ENCODE peak calls at places on chromosomes 4 and X, in four cellular contexts. U, Y, L and G are unnamed samples.

GRCh38 chr4:140256335-140256734 is 102.4 kb upstream of the MAML3 start:
- DNase-seq in L (no peak), Y (no peak), U (peak; percentile 68), G (no peak)

GRCh38 chrX:150968862-150969720 is 14.0 kb upstream of the HMGB3 start:
- DNase-seq in U (no peak), L (no peak), Y (no peak), G (no peak)

GRCh38 chrX:110286126-110286525 is 31.8 kb downstream of the AMMECR1 start:
- DNase-seq in L (no peak), U (peak; percentile 77), Y (no peak), G (no peak)

GRCh38 chrX:155966876-155967275 is 30.6 kb upstream of the IL9R start:
- DNase-seq in L (no peak), Y (no peak), U (no peak), G (peak; percentile 89)

GRCh38 chrX:129790808-129791207 is 11.1 kb downstream of the SASH3 start:
- DNase-seq in U (no peak), L (no peak), Y (no peak), G (no peak)

GRCh38 chr4:41506071-41506470 is 31.9 kb upstream of the LIMCH1 start:
- DNase-seq in L (no peak), Y (no peak), U (peak; percentile 14), G (no peak)

GRCh38 chrX:131734621-131735020 is 190.7 kb downstream of the OR13H1 start:
- DNase-seq in Y (peak; percentile 88), L (peak; percentile 87), U (peak; percentile 68), G (no peak)

GRCh38 chr4:139530833-139531427 is 25.1 kb downstream of the SETD7 start:
- DNase-seq in Y (no peak), U (peak; percentile 49), L (peak; percentile 65), G (peak; percentile 79)

GRCh38 chr4:115332078-115332477 is 218.7 kb upstream of the NDST4 start:
- DNase-seq in Y (no peak), U (no peak), L (no peak), G (no peak)

GRCh38 chr4:130395871-130396270 is 1299.9 kb downstream of the C4orf33 start:
- DNase-seq in Y (no peak), L (no peak), U (peak; percentile 47), G (no peak)

GRCh38 chrX:29788991-29789699 is 426.2 kb upstream of the MAGEB2 start:
- DNase-seq in L (no peak), Y (no peak), U (no peak), G (no peak)

GRCh38 chr4:44257461-44257860 is 191.1 kb downstream of the KCTD8 start:
- DNase-seq in L (no peak), Y (no peak), U (no peak), G (no peak)

GRCh38 chr4:103996059-103996458 is 276.3 kb upstream of the TACR3 start:
- DNase-seq in L (no peak), Y (no peak), U (no peak), G (peak; percentile 34)

GRCh38 chr4:157076578-157076947 is 613 bp downstream of the GLRB start:
- DNase-seq in U (no peak), Y (no peak), L (no peak), G (peak; percentile 45)

GRCh38 chr4:10095296-10095991 is 21.2 kb downstream of the WDR1 start:
- DNase-seq in L (no peak), U (no peak), Y (no peak), G (no peak)

GRCh38 chrX:20265221-20265725 is 1.4 kb downstream of the RPS6KA3 start:
- DNase-seq in L (peak; percentile 48), Y (peak; percentile 55), U (peak; percentile 87), G (peak; percentile 31)

GRCh38 chr4:168978001-168978700 is 31.9 kb downstream of the CBR4 start:
- DNase-seq in Y (no peak), U (peak; percentile 65), L (no peak), G (no peak)

GRCh38 chr4:183602444-183603102 is 56.4 kb downstream of the RWDD4 start:
- DNase-seq in U (no peak), Y (no peak), L (no peak), G (no peak)

GRCh38 chrX:781216-782211 is 150.9 kb downstream of the SHOX start:
- DNase-seq in U (no peak), L (peak; percentile 13), Y (no peak), G (no peak)

GRCh38 chrX:10761447-10761846 is 141.1 kb upstream of the MID1 start:
- DNase-seq in L (no peak), Y (no peak), U (no peak), G (no peak)

GRCh38 chrX:45711231-45711630 is 510.6 kb upstream of the DIPK2B start:
- DNase-seq in L (no peak), Y (no peak), U (no peak), G (no peak)

GRCh38 chrX:45716747-45717146 is 516.1 kb upstream of the DIPK2B start:
- DNase-seq in U (no peak), L (no peak), Y (no peak), G (no peak)

GRCh38 chrX:45712067-45712466 is 511.4 kb upstream of the DIPK2B start:
- DNase-seq in Y (no peak), L (no peak), U (peak; percentile 32), G (no peak)

GRCh38 chrX:45715787-45716186 is 515.1 kb upstream of the DIPK2B start:
- DNase-seq in Y (no peak), U (peak; percentile 33), L (no peak), G (no peak)

GRCh38 chrX:45714864-45715263 is 514.2 kb upstream of the DIPK2B start:
- DNase-seq in L (no peak), Y (no peak), U (peak; percentile 39), G (no peak)
- H3K27ac ChIP-seq in L (no peak overlapping the region), Y (no peak overlapping the region), U (peak overlapping the region; percentile 35), G (no peak overlapping the region)

GRCh38 chr4:82798168-82799005 is at the start of gene SCD5:
- DNase-seq in U (no peak), L (peak; percentile 66), Y (peak; percentile 82), G (peak; percentile 87)

GRCh38 chr4:82801910-82802521 is 3.4 kb upstream of the SCD5 start:
- DNase-seq in L (peak; percentile 43), U (no peak), Y (no peak), G (no peak)

GRCh38 chr4:82799006-82799881 is 648 bp upstream of the SCD5 start:
- DNase-seq in U (no peak), Y (peak; percentile 22), L (peak; percentile 38), G (peak; percentile 40)

GRCh38 chr4:82803746-82804145 is 5.2 kb upstream of the SCD5 start:
- DNase-seq in L (no peak), U (no peak), Y (no peak), G (no peak)

DNA sequence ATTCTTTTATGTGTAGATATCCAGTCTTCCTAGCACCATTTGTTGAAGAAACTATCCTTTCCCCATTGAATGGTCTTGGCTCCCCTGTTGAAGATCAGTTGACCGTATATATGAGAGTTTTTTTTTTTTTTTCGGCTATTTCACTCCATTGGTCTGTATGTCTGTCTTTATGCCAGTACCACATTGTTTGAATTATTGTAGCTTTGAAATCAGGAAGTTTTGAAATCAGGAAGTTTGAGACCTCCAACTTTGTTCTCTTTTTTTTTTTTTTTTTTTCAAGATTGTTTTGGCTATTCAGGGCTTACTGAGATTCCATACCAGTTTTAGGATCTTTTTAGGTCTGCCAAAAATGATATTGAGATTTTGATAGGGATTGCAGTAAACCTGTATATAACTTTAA is 4.3 kb upstream of the SCD5 start:
- DNase-seq in L (no peak), Y (no peak), U (no peak), G (no peak)
- H3K27me3 ChIP-seq in L (peaks cover 9% of the 10 kb centered on the region), Y (no peaks in the 10 kb centered on the region), U (no peaks in the 10 kb centered on the region), G (no peaks in the 10 kb centered on the region)

DNA sequence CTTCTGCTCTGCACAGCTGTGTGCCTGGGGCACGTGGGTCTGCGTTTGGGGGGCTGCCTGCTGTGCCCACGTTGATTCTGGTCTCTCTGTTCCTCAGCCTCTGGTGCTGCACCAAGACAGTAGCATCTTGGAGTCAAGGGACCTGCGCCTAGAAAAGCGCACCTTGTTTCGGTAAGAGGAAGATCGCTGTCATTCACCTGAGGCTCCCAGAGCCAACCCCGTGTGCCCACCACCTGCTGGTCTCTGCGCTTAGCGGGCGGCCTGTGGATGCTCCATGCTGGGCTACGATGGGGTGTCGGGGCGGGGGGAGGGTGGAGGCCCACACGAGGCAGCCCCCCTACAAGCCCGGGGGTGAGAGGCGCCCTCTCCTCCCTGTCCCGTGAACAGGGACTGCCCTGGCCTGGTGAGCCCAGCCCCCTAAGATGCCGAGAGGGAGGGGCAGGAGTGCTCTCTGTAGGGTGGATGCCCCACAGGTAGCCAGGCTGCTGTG is 18.9 kb upstream of the HGFAC start:
- DNase-seq in U (no peak), Y (no peak), L (no peak), G (no peak)
- H3K36me3 ChIP-seq in U (peaks cover 3% of the 10 kb centered on the region), Y (no peaks in the 10 kb centered on the region), L (peaks cover 89% of the 10 kb centered on the region), G (peaks cover 30% of the 10 kb centered on the region)

GRCh38 chr4:180784940-180785339 is 1458.3 kb upstream of the TENM3 start:
- DNase-seq in L (no peak), Y (no peak), U (no peak), G (no peak)
- H3K27ac ChIP-seq in L (no peak overlapping the region), Y (no peak overlapping the region), U (no peak overlapping the region), G (no peak overlapping the region)

GRCh38 chr4:581181-581580 is 5.1 kb upstream of the TMEM271 start:
- DNase-seq in Y (no peak), L (no peak), U (no peak), G (no peak)

GRCh38 chr4:578451-579443 is 2.7 kb upstream of the TMEM271 start:
- DNase-seq in L (no peak), Y (no peak), U (no peak), G (no peak)

GRCh38 chr4:577499-578450 is 1.7 kb upstream of the TMEM271 start:
- DNase-seq in U (no peak), L (no peak), Y (no peak), G (no peak)

GRCh38 chr4:581753-582361 is 5.8 kb upstream of the TMEM271 start:
- DNase-seq in Y (no peak), L (no peak), U (no peak), G (no peak)

GRCh38 chr4:579543-580175 is 3.6 kb upstream of the TMEM271 start:
- DNase-seq in U (no peak), Y (no peak), L (no peak), G (peak; percentile 51)
- H3K27me3 ChIP-seq in U (peaks cover 44% of the 10 kb centered on the region), Y (no peaks in the 10 kb centered on the region), L (peaks cover 48% of the 10 kb centered on the region), G (no peaks in the 10 kb centered on the region)

DNA sequence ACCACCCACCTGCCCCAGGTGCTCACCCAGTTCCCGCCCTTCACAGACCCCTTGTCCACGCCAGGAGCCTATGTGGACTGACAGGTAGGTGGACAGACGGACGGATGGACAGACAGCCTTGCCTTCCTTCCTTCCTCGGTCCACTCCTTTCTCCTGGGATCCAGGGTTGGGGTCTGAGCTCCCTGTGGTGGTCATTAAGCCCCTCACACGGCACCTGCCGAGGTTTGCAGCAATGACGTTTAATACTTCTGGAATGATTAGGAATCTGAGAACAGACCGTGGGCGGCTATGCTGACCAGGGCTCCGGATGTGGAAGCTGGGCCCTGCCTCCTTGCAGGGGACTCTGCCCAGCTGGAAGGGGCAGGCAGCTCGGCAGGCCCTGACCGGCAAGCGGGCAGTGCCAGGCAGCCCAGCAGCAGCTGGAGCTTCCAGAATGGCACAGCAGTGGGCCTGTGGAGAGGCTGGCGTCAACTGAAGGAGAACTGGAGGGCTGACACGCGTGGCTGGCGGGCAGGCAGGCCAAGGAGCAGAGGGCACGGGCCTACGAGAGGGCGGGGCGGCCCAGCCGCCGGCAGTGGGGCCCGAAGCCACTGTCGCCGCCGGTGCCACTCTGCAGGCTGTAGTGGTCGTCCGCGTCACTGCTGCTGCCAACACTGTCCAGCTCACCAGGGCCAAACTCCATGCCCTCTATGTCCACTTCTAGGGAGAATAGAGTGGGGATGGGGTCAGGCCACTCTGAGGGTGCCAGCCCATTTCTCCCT is 8.3 kb upstream of the HAUS3 start:
- DNase-seq in U (no peak), Y (peak; percentile 7), L (peak; percentile 23), G (no peak)
- H3K36me3 ChIP-seq in U (peaks cover 37% of the 10 kb centered on the region), Y (no peaks in the 10 kb centered on the region), L (peaks cover 86% of the 10 kb centered on the region), G (peaks cover 42% of the 10 kb centered on the region)